ENCODE peak calls at places on chromosomes 1 and 21, in six cellular contexts. U is retinal pigment epithelial cell; T is HAP-1; P is activated gamma-delta T cell treated with anti-CD3 and anti-CD28 coated beads, Interleukin-2, amount 50 U/mL, for 16 hours; B is mammary epithelial cell; Z is posterior cingulate gyrus. X is an unnamed sample.

GRCh38 chr21:16713331-16714114 is 799.3 kb upstream of the CXADR start:
- DNase-seq in U (no peak), T (no peak), P (no peak), B (no peak), Z (no peak), X (no peak)

GRCh38 chr1:203626910-203627246 is 246 bp downstream of the ATP2B4 start:
- DNase-seq in U (no peak), T (no peak), P (no peak), B (no peak), Z (no peak), X (no peak)

GRCh38 chr1:9593492-9594465 is 5.1 kb downstream of the TMEM201 start:
- DNase-seq in U (peak; percentile 93), T (peak; percentile 95), P (no peak), B (peak; percentile 75), Z (peak; percentile 89), X (peak; percentile 94)

GRCh38 chr1:8706995-8707396 is 110.4 kb downstream of the RERE start:
- DNase-seq in U (peak; percentile 51), T (peak; percentile 81), P (no peak), B (no peak), Z (no peak), X (peak; percentile 21)

GRCh38 chr1:27763358-27763757 is 9.7 kb upstream of the STX12 start:
- DNase-seq in U (no peak), T (no peak), P (no peak), B (no peak), Z (no peak), X (no peak)

GRCh38 chr21:41752231-41752681 is 14.6 kb downstream of the RIPK4 start:
- DNase-seq in U (no peak), T (no peak), P (no peak), B (peak; percentile 83), Z (peak; percentile 48), X (peak; percentile 87)

GRCh38 chr1:183845681-183846080 is 40.8 kb downstream of the RGL1 start:
- DNase-seq in U (no peak), T (no peak), P (no peak), B (no peak), Z (no peak), X (no peak)

GRCh38 chr1:167687919-167688519 is 33.8 kb upstream of the MPZL1 start:
- DNase-seq in U (peak; percentile 27), T (peak; percentile 57), P (peak; percentile 77), B (peak; percentile 65), Z (no peak), X (peak; percentile 80)

X was measured in epithelial cell of esophagus.